ENCODE peak calls at places on chromosomes 7 and 10, in nine cellular contexts. N is adrenal gland; P is cardiac muscle cell; W is brain microvascular endothelial cell; O is CD8-positive, alpha-beta memory T cell; S is HCT116; D is ascending aorta; B is GM23248; G is body of pancreas. J is an unnamed sample.
A peak's percentile ranks its signal among the peaks of the same experiment; 100 is the strongest.

GRCh38 chr10:44922021-44922420 is 10.9 kb downstream of the TMEM72 start:
- DNase-seq in G (no peak), W (no peak), B (no peak), S (no peak), O (no peak), N (peak; percentile 4), D (peak; percentile 53), P (no peak), J (no peak)

GRCh38 chr10:119657725-119658124 is 6.5 kb downstream of the BAG3 start:
- DNase-seq in S (no peak), W (no peak), D (no peak), N (peak; percentile 46), P (no peak), O (no peak), G (no peak), B (peak; percentile 67), J (no peak)

GRCh38 chr10:21943633-21944265 is 59.8 kb downstream of the DNAJC1 start:
- DNase-seq in S (no peak), W (no peak), P (peak; percentile 54), N (no peak), O (no peak), B (no peak), D (no peak), G (no peak), J (no peak)

GRCh38 chr7:8109196-8110022 is 140.8 kb downstream of the GLCCI1 start:
- DNase-seq in P (peak; percentile 2), G (no peak), N (no peak), W (peak; percentile 8), S (no peak), D (no peak), B (peak; percentile 42), O (no peak), J (peak; percentile 49)

GRCh38 chr10:91061608-91062007 is 140.7 kb upstream of the ANKRD1 start:
- DNase-seq in G (no peak), N (no peak), W (no peak), D (no peak), S (no peak), O (no peak), P (peak; percentile 21), B (no peak), J (no peak)

GRCh38 chr10:96463562-96463961 is 50.2 kb downstream of the TLL2 start:
- DNase-seq in P (no peak), O (no peak), W (no peak), B (no peak), S (no peak), G (no peak), N (no peak), D (no peak), J (no peak)

GRCh38 chr10:94036664-94037033 is 42.9 kb downstream of the PLCE1 start:
- DNase-seq in W (no peak), P (no peak), S (no peak), D (no peak), N (no peak), O (no peak), B (no peak), G (no peak), J (no peak)

GRCh38 chr10:91124016-91124415 is 96.4 kb upstream of the PCGF5 start:
- DNase-seq in P (no peak), S (no peak), W (no peak), N (no peak), G (no peak), B (no peak), O (no peak), D (no peak), J (no peak)

GRCh38 chr10:43372751-43373445 is 1.5 kb downstream of the FXYD4 start:
- DNase-seq in D (no peak), P (no peak), G (no peak), O (no peak), B (no peak), N (no peak), W (no peak), S (no peak), J (no peak)

GRCh38 chr10:109191341-109191740 is 732.0 kb downstream of the XPNPEP1 start:
- DNase-seq in O (no peak), D (no peak), B (no peak), P (no peak), S (no peak), W (no peak), G (no peak), N (no peak), J (no peak)

GRCh38 chr7:31633894-31634494 is 53.0 kb upstream of the PPP1R17 start:
- DNase-seq in S (peak; percentile 34), O (no peak), G (peak; percentile 73), P (peak; percentile 71), W (peak; percentile 47), N (peak; percentile 45), B (peak; percentile 69), D (no peak), J (peak; percentile 9)

GRCh38 chr7:147182859-147183258 is 1066.3 kb downstream of the CNTNAP2 start:
- DNase-seq in W (no peak), G (no peak), P (peak; percentile 42), D (no peak), S (no peak), N (no peak), O (no peak), B (peak; percentile 6), J (no peak)

GRCh38 chr7:26193432-26194206 is 6.9 kb downstream of the HNRNPA2B1 start:
- DNase-seq in N (no peak), S (no peak), P (no peak), G (no peak), B (no peak), D (no peak), O (no peak), W (no peak), J (no peak)

GRCh38 chr7:102914585-102914984 is 1.8 kb downstream of the LRRC17 start:
- DNase-seq in B (peak; percentile 62), N (peak; percentile 25), D (peak; percentile 91), G (no peak), P (peak; percentile 95), O (no peak), W (peak; percentile 95), S (no peak), J (no peak)

GRCh38 chr10:36462194-36462593 is 663.2 kb upstream of the ANKRD30A start:
- DNase-seq in B (peak; percentile 68), G (no peak), N (no peak), S (no peak), P (peak; percentile 68), O (no peak), D (no peak), W (no peak), J (peak; percentile 12)

GRCh38 chr7:73507556-73507955 is 14.5 kb downstream of the BAZ1B start:
- DNase-seq in P (peak; percentile 11), G (no peak), S (no peak), W (no peak), B (peak; percentile 20), O (no peak), D (no peak), N (peak; percentile 86), J (no peak)

GRCh38 chr7:73517241-73517995 is 4.7 kb downstream of the BAZ1B start:
- DNase-seq in B (no peak), O (no peak), S (no peak), P (no peak), N (no peak), G (no peak), W (no peak), D (no peak), J (no peak)

GRCh38 chr7:73509463-73509862 is 12.6 kb downstream of the BAZ1B start:
- DNase-seq in W (no peak), N (no peak), G (no peak), P (no peak), B (no peak), D (no peak), S (no peak), O (no peak), J (peak; percentile 26)

GRCh38 chr7:73515184-73515583 is 6.9 kb downstream of the BAZ1B start:
- DNase-seq in G (no peak), D (no peak), O (no peak), B (no peak), N (no peak), W (no peak), S (no peak), P (no peak), J (no peak)

GRCh38 chr7:73512018-73512780 is 9.9 kb downstream of the BAZ1B start:
- DNase-seq in W (peak; percentile 11), O (no peak), S (no peak), G (no peak), B (no peak), P (no peak), N (no peak), D (no peak), J (no peak)
- H3K36me3 ChIP-seq in W (peaks cover 42% of the 10 kb centered on the region), O (peaks cover 16% of the 10 kb centered on the region), S (peaks cover 55% of the 10 kb centered on the region), G (peaks cover 19% of the 10 kb centered on the region), B (peaks cover 63% of the 10 kb centered on the region), P (peaks cover 38% of the 10 kb centered on the region), N (no peaks in the 10 kb centered on the region), D (peaks cover 69% of the 10 kb centered on the region), J (peaks cover 2% of the 10 kb centered on the region)

GRCh38 chr7:3326246-3326645 is 25.2 kb downstream of the SDK1 start:
- DNase-seq in D (no peak), S (no peak), W (no peak), N (no peak), G (no peak), B (no peak), P (no peak), O (no peak), J (no peak)
- H3K36me3 ChIP-seq in D (no peaks in the 10 kb centered on the region), S (no peaks in the 10 kb centered on the region), W (no peaks in the 10 kb centered on the region), N (no peaks in the 10 kb centered on the region), G (no peaks in the 10 kb centered on the region), B (no peaks in the 10 kb centered on the region), P (no peaks in the 10 kb centered on the region), O (no peaks in the 10 kb centered on the region), J (no peaks in the 10 kb centered on the region)

DNA sequence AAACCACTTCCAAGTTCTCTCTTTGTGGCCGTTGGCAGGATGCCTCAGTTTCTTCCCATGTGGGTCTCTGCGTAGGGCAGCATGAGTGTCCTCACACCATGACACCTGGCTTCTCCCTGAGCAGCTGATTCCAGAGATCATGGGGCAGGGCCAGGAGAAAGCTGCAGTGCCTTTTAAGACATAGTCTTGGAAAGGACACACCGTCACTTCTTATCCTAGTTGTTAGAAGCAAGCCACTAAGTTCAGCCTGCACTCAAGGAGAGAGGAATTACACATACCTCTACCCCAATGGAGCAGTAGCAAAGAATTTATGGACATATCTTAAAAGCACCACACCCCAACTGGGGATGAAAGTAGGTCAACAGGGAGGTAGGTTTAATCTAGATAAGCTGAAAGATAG is 16.4 kb downstream of the NODAL start:
- DNase-seq in B (no peak), D (no peak), P (no peak), G (no peak), W (no peak), O (no peak), S (no peak), N (no peak), J (no peak)
- H3K36me3 ChIP-seq in B (peaks cover 86% of the 10 kb centered on the region), D (peaks cover 73% of the 10 kb centered on the region), P (peaks cover 28% of the 10 kb centered on the region), G (peaks cover 23% of the 10 kb centered on the region), W (peaks cover 78% of the 10 kb centered on the region), O (peaks cover 44% of the 10 kb centered on the region), S (peaks cover 19% of the 10 kb centered on the region), N (no peaks in the 10 kb centered on the region), J (peaks cover 3% of the 10 kb centered on the region)

DNA sequence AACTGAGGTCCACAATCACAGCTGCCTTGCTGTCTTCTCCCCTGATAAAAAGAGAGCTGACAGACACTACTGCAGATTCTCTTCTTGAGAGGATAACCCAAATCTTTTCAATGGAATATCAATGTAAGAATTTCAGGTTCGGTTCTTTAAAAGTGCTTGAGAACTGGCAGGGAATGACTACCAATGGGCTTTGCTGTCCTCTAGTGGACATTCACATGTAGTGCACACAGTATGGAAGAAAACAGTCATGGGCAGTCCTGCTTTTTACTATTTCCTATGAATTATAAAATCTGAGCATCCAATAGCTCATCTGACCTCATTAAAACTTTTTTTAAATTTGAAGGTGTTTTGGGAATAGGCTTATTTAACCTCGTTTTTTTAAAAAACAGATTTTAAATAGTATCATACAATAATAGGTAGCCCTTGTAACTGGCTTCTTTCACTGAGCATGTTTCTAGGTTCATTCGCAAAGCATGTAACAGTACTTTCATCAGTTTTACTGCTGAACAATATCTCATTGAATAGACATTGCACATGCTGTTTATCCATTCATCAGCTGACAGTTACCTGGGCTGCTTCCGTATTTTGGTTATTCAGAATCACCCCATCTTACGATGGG is 18.3 kb downstream of the FZD9 start:
- DNase-seq in W (peak; percentile 50), D (no peak), N (no peak), B (peak; percentile 73), O (no peak), S (peak; percentile 39), G (no peak), P (peak; percentile 77), J (no peak)
- H3K36me3 ChIP-seq in W (peaks cover 66% of the 10 kb centered on the region), D (peaks cover 61% of the 10 kb centered on the region), N (no peaks in the 10 kb centered on the region), B (peaks cover 59% of the 10 kb centered on the region), O (peaks cover 52% of the 10 kb centered on the region), S (peaks cover 53% of the 10 kb centered on the region), G (peaks cover 19% of the 10 kb centered on the region), P (peaks cover 60% of the 10 kb centered on the region), J (peaks cover 3% of the 10 kb centered on the region)

J was measured in kidney epithelial cell.